ENCODE peak calls at places on chromosomes 3 and 15, in nine cellular contexts. P, B, F, X, L, A, S, V and O are unnamed samples.

GRCh38 chr3:196273655-196274054 is 13.9 kb downstream of the PCYT1A start:
- DNase-seq in B (no peak), P (peak; percentile 94), F (no peak), V (no peak), L (no peak), S (no peak), A (no peak), X (no peak), O (no peak)

GRCh38 chr15:67168694-67169093 is 85.8 kb downstream of the AAGAB start:
- DNase-seq in X (no peak), P (no peak), B (no peak), F (no peak), V (no peak), S (no peak), A (no peak), L (no peak), O (no peak)

GRCh38 chr15:69926011-69926410 is 171.7 kb downstream of the TLE3 start:
- DNase-seq in A (no peak), F (no peak), X (no peak), S (no peak), P (no peak), L (no peak), B (no peak), V (no peak), O (no peak)

GRCh38 chr3:39639344-39640236 is 169.8 kb upstream of the MYRIP start:
- DNase-seq in F (peak; percentile 3), L (no peak), P (peak; percentile 59), B (no peak), A (no peak), X (no peak), S (peak; percentile 82), V (no peak), O (no peak)

GRCh38 chr3:129240436-129240835 is 9.0 kb upstream of the COPG1 start:
- DNase-seq in F (no peak), X (no peak), B (no peak), P (no peak), V (no peak), L (no peak), A (no peak), S (no peak), O (no peak)

GRCh38 chr15:53581513-53581912 is 177.9 kb downstream of the WDR72 start:
- DNase-seq in P (no peak), V (no peak), F (no peak), A (no peak), S (no peak), B (no peak), L (no peak), X (no peak), O (no peak)

GRCh38 chr15:24962880-24963279 is 8.1 kb downstream of the SNRPN start:
- DNase-seq in S (no peak), P (no peak), L (no peak), X (no peak), V (no peak), B (no peak), A (no peak), F (no peak), O (no peak)

GRCh38 chr15:58748040-58748786 is 1.3 kb downstream of the ADAM10 start:
- DNase-seq in P (no peak), B (no peak), X (no peak), L (no peak), S (no peak), A (no peak), V (peak; percentile 52), F (peak; percentile 23), O (no peak)

GRCh38 chr3:25863560-25863959 is 73.7 kb downstream of the OXSM start:
- DNase-seq in X (no peak), A (no peak), F (no peak), P (no peak), L (no peak), V (no peak), B (no peak), S (no peak), O (no peak)

GRCh38 chr3:100245932-100246331 is 14.9 kb upstream of the TBC1D23 start:
- DNase-seq in P (no peak), F (peak; percentile 12), A (no peak), V (no peak), S (no peak), L (no peak), X (no peak), B (no peak), O (no peak)

GRCh38 chr3:51799879-51800757 is 21.1 kb upstream of the IQCF6 start:
- DNase-seq in A (no peak), F (no peak), L (no peak), S (peak; percentile 52), X (peak; percentile 54), V (peak; percentile 24), B (no peak), P (peak; percentile 66), O (no peak)

GRCh38 chr15:86591994-86592746 is 512.5 kb downstream of the AGBL1 start:
- DNase-seq in B (no peak), L (no peak), A (no peak), S (no peak), F (no peak), X (no peak), V (no peak), P (no peak), O (peak; percentile 71)